ENCODE peak calls at places on chromosomes 4 and X, in seven cellular contexts. One of them, this sample, is unnamed.

GRCh38 chr4:145521282-145521681 is 39.6 kb downstream of the SMAD1 start:
- DNase-seq in suprapubic skin: no peak
- DNase-seq in HCT116: no peak
- DNase-seq in transverse colon: no peak
- DNase-seq in endothelial cell of umbilical vein: no peak
- DNase-seq in sigmoid colon: no peak
- DNase-seq in GM12891: no peak
- DNase-seq in this sample: no peak

GRCh38 chr4:106245176-106245575 is 70.8 kb downstream of the TBCK start:
- DNase-seq in endothelial cell of umbilical vein: peak; percentile 9
- DNase-seq in suprapubic skin: no peak
- DNase-seq in transverse colon: no peak
- DNase-seq in GM12891: no peak
- DNase-seq in HCT116: no peak
- DNase-seq in sigmoid colon: no peak
- DNase-seq in this sample: no peak

GRCh38 chr4:170139764-170140163 is 50.0 kb upstream of the AADAT start:
- DNase-seq in sigmoid colon: no peak
- DNase-seq in endothelial cell of umbilical vein: no peak
- DNase-seq in GM12891: no peak
- DNase-seq in suprapubic skin: no peak
- DNase-seq in transverse colon: no peak
- DNase-seq in HCT116: no peak
- DNase-seq in this sample: no peak

GRCh38 chr4:3677671-3678070 is 88.5 kb upstream of the ADRA2C start:
- DNase-seq in transverse colon: no peak
- DNase-seq in HCT116: no peak
- DNase-seq in suprapubic skin: peak; percentile 47
- DNase-seq in endothelial cell of umbilical vein: no peak
- DNase-seq in sigmoid colon: peak; percentile 41
- DNase-seq in GM12891: no peak
- DNase-seq in this sample: no peak

GRCh38 chr4:28229092-28229491 is 1368.5 kb downstream of the STIM2 start:
- DNase-seq in HCT116: no peak
- DNase-seq in sigmoid colon: no peak
- DNase-seq in endothelial cell of umbilical vein: no peak
- DNase-seq in suprapubic skin: no peak
- DNase-seq in transverse colon: no peak
- DNase-seq in GM12891: no peak
- DNase-seq in this sample: no peak

GRCh38 chrX:55056820-55057690 is 17.8 kb upstream of the PAGE2B start:
- DNase-seq in GM12891: no peak
- DNase-seq in endothelial cell of umbilical vein: peak; percentile 81
- DNase-seq in suprapubic skin: no peak
- DNase-seq in HCT116: no peak
- DNase-seq in sigmoid colon: no peak
- DNase-seq in transverse colon: no peak
- DNase-seq in this sample: no peak

GRCh38 chr4:140944539-140944938 is 188.4 kb upstream of the TBC1D9 start:
- DNase-seq in suprapubic skin: no peak
- DNase-seq in endothelial cell of umbilical vein: no peak
- DNase-seq in transverse colon: no peak
- DNase-seq in sigmoid colon: no peak
- DNase-seq in GM12891: no peak
- DNase-seq in HCT116: no peak
- DNase-seq in this sample: no peak

GRCh38 chr4:4887426-4887825 is 28.0 kb downstream of the MSX1 start:
- DNase-seq in HCT116: no peak
- DNase-seq in GM12891: no peak
- DNase-seq in endothelial cell of umbilical vein: no peak
- DNase-seq in suprapubic skin: peak; percentile 13
- DNase-seq in transverse colon: no peak
- DNase-seq in sigmoid colon: no peak
- DNase-seq in this sample: no peak

GRCh38 chrX:45667666-45668065 is 467.0 kb upstream of the DIPK2B start:
- DNase-seq in transverse colon: no peak
- DNase-seq in suprapubic skin: no peak
- DNase-seq in HCT116: peak; percentile 35
- DNase-seq in endothelial cell of umbilical vein: peak; percentile 1
- DNase-seq in sigmoid colon: no peak
- DNase-seq in GM12891: no peak
- DNase-seq in this sample: no peak

GRCh38 chrX:46624090-46624786 is 50.7 kb downstream of the CHST7 start:
- DNase-seq in transverse colon: no peak
- DNase-seq in HCT116: no peak
- DNase-seq in suprapubic skin: no peak
- DNase-seq in endothelial cell of umbilical vein: no peak
- DNase-seq in sigmoid colon: no peak
- DNase-seq in GM12891: no peak
- DNase-seq in this sample: no peak

GRCh38 chr4:41154814-41155177 is 59.5 kb downstream of the APBB2 start:
- DNase-seq in endothelial cell of umbilical vein: peak; percentile 70
- DNase-seq in transverse colon: no peak
- DNase-seq in suprapubic skin: no peak
- DNase-seq in HCT116: no peak
- DNase-seq in sigmoid colon: no peak
- DNase-seq in GM12891: no peak
- DNase-seq in this sample: no peak

GRCh38 chr4:17038510-17039176 is 140.2 kb upstream of the LDB2 start:
- DNase-seq in GM12891: no peak
- DNase-seq in transverse colon: no peak
- DNase-seq in HCT116: no peak
- DNase-seq in endothelial cell of umbilical vein: peak; percentile 36
- DNase-seq in suprapubic skin: no peak
- DNase-seq in sigmoid colon: no peak
- DNase-seq in this sample: no peak

GRCh38 chrX:125507119-125507518 is 187.4 kb downstream of the TEX13C start:
- DNase-seq in transverse colon: no peak
- DNase-seq in HCT116: no peak
- DNase-seq in suprapubic skin: no peak
- DNase-seq in endothelial cell of umbilical vein: no peak
- DNase-seq in sigmoid colon: no peak
- DNase-seq in GM12891: no peak
- DNase-seq in this sample: no peak

GRCh38 chr4:186685744-186686143 is 37.9 kb downstream of the FAT1 start:
- DNase-seq in suprapubic skin: no peak
- DNase-seq in GM12891: no peak
- DNase-seq in endothelial cell of umbilical vein: no peak
- DNase-seq in HCT116: peak; percentile 35
- DNase-seq in transverse colon: no peak
- DNase-seq in sigmoid colon: no peak
- DNase-seq in this sample: no peak

GRCh38 chr4:7398104-7398423 is 36.7 kb downstream of the PSAPL1 start:
- DNase-seq in HCT116: no peak
- DNase-seq in sigmoid colon: peak; percentile 77
- DNase-seq in transverse colon: peak; percentile 18
- DNase-seq in endothelial cell of umbilical vein: no peak
- DNase-seq in GM12891: no peak
- DNase-seq in suprapubic skin: peak; percentile 52
- DNase-seq in this sample: no peak

GRCh38 chrX:55593756-55594257 is 29.4 kb upstream of the FOXR2 start:
- DNase-seq in HCT116: no peak
- DNase-seq in sigmoid colon: no peak
- DNase-seq in GM12891: no peak
- DNase-seq in transverse colon: no peak
- DNase-seq in suprapubic skin: no peak
- DNase-seq in endothelial cell of umbilical vein: no peak
- DNase-seq in this sample: no peak

GRCh38 chr4:95550566-95550965 is 1.8 kb upstream of the UNC5C start:
- DNase-seq in sigmoid colon: no peak
- DNase-seq in GM12891: no peak
- DNase-seq in suprapubic skin: no peak
- DNase-seq in transverse colon: no peak
- DNase-seq in endothelial cell of umbilical vein: no peak
- DNase-seq in HCT116: no peak
- DNase-seq in this sample: no peak

GRCh38 chr4:95546866-95547707 is 1.7 kb downstream of the UNC5C start:
- DNase-seq in suprapubic skin: no peak
- DNase-seq in endothelial cell of umbilical vein: no peak
- DNase-seq in sigmoid colon: no peak
- DNase-seq in HCT116: no peak
- DNase-seq in transverse colon: no peak
- DNase-seq in GM12891: no peak
- DNase-seq in this sample: no peak

GRCh38 chr4:95549246-95550138 is 719 bp upstream of the UNC5C start:
- DNase-seq in suprapubic skin: peak; percentile 82
- DNase-seq in GM12891: peak; percentile 46
- DNase-seq in endothelial cell of umbilical vein: peak; percentile 41
- DNase-seq in transverse colon: peak; percentile 25
- DNase-seq in sigmoid colon: peak; percentile 62
- DNase-seq in HCT116: no peak
- DNase-seq in this sample: peak; percentile 11

GRCh38 chr4:95547708-95548471 is 883 bp downstream of the UNC5C start:
- DNase-seq in GM12891: no peak
- DNase-seq in HCT116: no peak
- DNase-seq in transverse colon: peak; percentile 13
- DNase-seq in endothelial cell of umbilical vein: peak; percentile 27
- DNase-seq in suprapubic skin: peak; percentile 75
- DNase-seq in sigmoid colon: peak; percentile 65
- DNase-seq in this sample: peak; percentile 10

DNA sequence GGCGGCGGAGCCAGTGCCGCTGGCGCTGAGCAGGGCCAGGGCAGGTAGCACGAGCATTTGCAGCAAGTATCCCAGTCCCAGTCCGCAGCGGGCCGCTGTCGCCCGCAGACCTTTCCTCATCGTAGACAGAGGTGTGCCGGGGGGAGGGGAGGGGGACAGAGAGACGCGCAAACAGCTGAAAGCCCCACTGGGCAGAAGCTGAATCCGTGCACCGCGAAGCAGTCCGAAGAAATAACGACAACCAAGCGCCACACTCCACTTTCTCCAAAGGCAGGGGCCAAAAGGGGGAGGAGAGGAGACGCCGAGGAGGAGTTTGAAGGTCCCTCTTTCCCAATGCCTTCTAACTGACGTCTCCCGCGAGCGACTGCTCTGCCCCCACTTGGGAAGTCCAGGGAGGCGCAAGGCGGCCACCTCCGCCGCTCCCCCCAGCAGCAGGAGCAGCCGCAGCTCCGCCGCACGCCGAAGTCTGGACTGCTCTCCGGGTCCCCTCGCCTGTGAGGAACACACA is at the start of gene UNC5C:
- DNase-seq in endothelial cell of umbilical vein: peak; percentile 32
- DNase-seq in GM12891: no peak
- DNase-seq in transverse colon: peak; percentile 48
- DNase-seq in suprapubic skin: peak; percentile 75
- DNase-seq in HCT116: no peak
- DNase-seq in sigmoid colon: peak; percentile 88
- DNase-seq in this sample: peak; percentile 17
- TF ChIP-seq POLR2AphosphoS5 in endothelial cell of umbilical vein: no peak
- TF ChIP-seq POLR2AphosphoS5 in GM12891: no peak
- TF ChIP-seq POLR2AphosphoS5 in transverse colon: peak; percentile 47
- TF ChIP-seq POLR2AphosphoS5 in suprapubic skin: no peak
- TF ChIP-seq POLR2AphosphoS5 in HCT116: no peak
- TF ChIP-seq POLR2AphosphoS5 in sigmoid colon: peak; percentile 37
- TF ChIP-seq POLR2AphosphoS5 in this sample: no peak

GRCh38 chr4:151169223-151169622 is 69.8 kb downstream of the RPS3A start:
- DNase-seq in endothelial cell of umbilical vein: no peak
- DNase-seq in GM12891: no peak
- DNase-seq in suprapubic skin: no peak
- DNase-seq in HCT116: no peak
- DNase-seq in transverse colon: peak; percentile 62
- DNase-seq in sigmoid colon: peak; percentile 95
- DNase-seq in this sample: no peak
- TF ChIP-seq POLR2AphosphoS5 in endothelial cell of umbilical vein: no peak
- TF ChIP-seq POLR2AphosphoS5 in GM12891: no peak
- TF ChIP-seq POLR2AphosphoS5 in suprapubic skin: no peak
- TF ChIP-seq POLR2AphosphoS5 in HCT116: no peak
- TF ChIP-seq POLR2AphosphoS5 in transverse colon: peak; percentile 87
- TF ChIP-seq POLR2AphosphoS5 in sigmoid colon: peak; percentile 92
- TF ChIP-seq POLR2AphosphoS5 in this sample: peak; percentile 23

GRCh38 chrX:71532753-71533425 is at the start of gene OGT:
- DNase-seq in GM12891: peak; percentile 25
- DNase-seq in suprapubic skin: peak; percentile 97
- DNase-seq in transverse colon: peak; percentile 95
- DNase-seq in endothelial cell of umbilical vein: peak; percentile 93
- DNase-seq in HCT116: peak; percentile 93
- DNase-seq in sigmoid colon: peak; percentile 98
- DNase-seq in this sample: peak; percentile 92
- TF ChIP-seq POLR2AphosphoS5 in GM12891: peak; percentile 81
- TF ChIP-seq POLR2AphosphoS5 in suprapubic skin: peak; percentile 48
- TF ChIP-seq POLR2AphosphoS5 in transverse colon: peak; percentile 86
- TF ChIP-seq POLR2AphosphoS5 in endothelial cell of umbilical vein: peak; percentile 67
- TF ChIP-seq POLR2AphosphoS5 in HCT116: peak; percentile 91
- TF ChIP-seq POLR2AphosphoS5 in sigmoid colon: peak; percentile 84
- TF ChIP-seq POLR2AphosphoS5 in this sample: peak; percentile 88

GRCh38 chr4:168854216-168854921 is 155.7 kb downstream of the CBR4 start:
- DNase-seq in HCT116: no peak
- DNase-seq in suprapubic skin: no peak
- DNase-seq in transverse colon: no peak
- DNase-seq in GM12891: no peak
- DNase-seq in endothelial cell of umbilical vein: no peak
- DNase-seq in sigmoid colon: peak; percentile 81
- DNase-seq in this sample: no peak
- TF ChIP-seq POLR2AphosphoS5 in HCT116: no peak
- TF ChIP-seq POLR2AphosphoS5 in suprapubic skin: no peak
- TF ChIP-seq POLR2AphosphoS5 in transverse colon: peak; percentile 33
- TF ChIP-seq POLR2AphosphoS5 in GM12891: no peak
- TF ChIP-seq POLR2AphosphoS5 in endothelial cell of umbilical vein: no peak
- TF ChIP-seq POLR2AphosphoS5 in sigmoid colon: peak; percentile 51
- TF ChIP-seq POLR2AphosphoS5 in this sample: no peak

GRCh38 chrX:40660381-40660780 is 13.0 kb upstream of the CXorf38 start:
- DNase-seq in transverse colon: no peak
- DNase-seq in endothelial cell of umbilical vein: no peak
- DNase-seq in sigmoid colon: no peak
- DNase-seq in GM12891: no peak
- DNase-seq in HCT116: no peak
- DNase-seq in suprapubic skin: no peak
- DNase-seq in this sample: no peak

GRCh38 chrX:40663078-40663740 is 15.8 kb upstream of the CXorf38 start:
- DNase-seq in GM12891: no peak
- DNase-seq in sigmoid colon: no peak
- DNase-seq in endothelial cell of umbilical vein: no peak
- DNase-seq in suprapubic skin: no peak
- DNase-seq in HCT116: no peak
- DNase-seq in transverse colon: no peak
- DNase-seq in this sample: peak; percentile 20

GRCh38 chrX:40661489-40661888 is 14.1 kb upstream of the CXorf38 start:
- DNase-seq in transverse colon: no peak
- DNase-seq in HCT116: no peak
- DNase-seq in GM12891: no peak
- DNase-seq in sigmoid colon: no peak
- DNase-seq in suprapubic skin: no peak
- DNase-seq in endothelial cell of umbilical vein: no peak
- DNase-seq in this sample: no peak

DNA sequence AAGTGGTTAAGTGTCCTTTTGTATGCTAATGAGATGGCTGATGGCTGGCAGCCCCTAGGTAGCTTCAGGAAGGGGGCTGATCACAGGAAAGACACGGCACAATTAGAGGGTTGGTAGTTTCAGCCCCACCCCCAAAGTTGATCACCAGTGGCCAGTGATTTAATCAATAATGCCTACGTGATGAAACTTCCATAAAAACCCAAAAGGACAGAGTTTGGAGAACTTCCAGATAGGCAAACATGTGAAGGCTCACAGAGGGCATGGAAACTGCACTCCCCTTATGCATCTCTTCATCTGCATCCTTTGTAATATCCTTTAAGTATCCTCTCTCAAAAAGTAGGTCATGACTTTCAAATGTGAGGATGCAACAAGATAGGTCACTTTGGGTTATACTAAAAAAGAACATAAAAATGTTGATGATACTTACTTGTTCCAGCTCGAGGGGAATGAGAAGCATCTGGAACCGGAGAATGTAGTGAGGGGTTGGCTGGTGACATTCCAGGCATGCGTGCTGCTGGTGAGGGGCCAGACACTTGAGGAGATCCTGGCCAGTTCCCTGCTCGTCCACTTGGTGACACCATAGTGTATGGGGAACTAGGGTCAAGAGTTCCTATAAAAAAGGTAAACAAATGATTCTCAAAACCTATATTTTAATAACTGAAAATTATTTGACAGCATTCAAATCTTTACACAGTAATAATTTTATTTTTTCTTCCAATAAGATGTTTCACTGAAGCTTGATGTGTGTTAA is 16.7 kb upstream of the CXorf38 start:
- DNase-seq in sigmoid colon: no peak
- DNase-seq in suprapubic skin: no peak
- DNase-seq in transverse colon: no peak
- DNase-seq in endothelial cell of umbilical vein: peak; percentile 4
- DNase-seq in GM12891: no peak
- DNase-seq in HCT116: no peak
- DNase-seq in this sample: no peak
- TF ChIP-seq POLR2AphosphoS5 in sigmoid colon: no peak
- TF ChIP-seq POLR2AphosphoS5 in suprapubic skin: no peak
- TF ChIP-seq POLR2AphosphoS5 in transverse colon: no peak
- TF ChIP-seq POLR2AphosphoS5 in endothelial cell of umbilical vein: no peak
- TF ChIP-seq POLR2AphosphoS5 in GM12891: no peak
- TF ChIP-seq POLR2AphosphoS5 in HCT116: no peak
- TF ChIP-seq POLR2AphosphoS5 in this sample: no peak